ENCODE peak calls at places on chromosomes 12 and 14, in four cellular contexts. D is A549, Q is HepG2, Z is H1. N is an unnamed sample.

GRCh38 chr12:91307957-91308705 is 125.5 kb upstream of the DCN start:
- DNase-seq in D (no peak), Q (no peak), Z (no peak), N (no peak)

GRCh38 chr12:5580911-5581488 is 149.1 kb downstream of the NTF3 start:
- DNase-seq in D (no peak), Q (no peak), Z (no peak), N (no peak)

GRCh38 chr14:43022094-43022800 is 1415.6 kb downstream of the LRFN5 start:
- DNase-seq in D (no peak), Q (no peak), Z (no peak), N (no peak)

GRCh38 chr12:14418526-14418925 is 53.0 kb downstream of the ATF7IP start:
- DNase-seq in D (no peak), Q (no peak), Z (no peak), N (no peak)

GRCh38 chr12:18754118-18754707 is 16.3 kb downstream of the CAPZA3 start:
- DNase-seq in D (no peak), Q (no peak), Z (no peak), N (no peak)

GRCh38 chr14:97218713-97219355 is 421.7 kb downstream of the VRK1 start:
- DNase-seq in D (no peak), Q (no peak), Z (peak; percentile 25), N (no peak)

GRCh38 chr14:90491868-90492560 is 95.2 kb downstream of the CALM1 start:
- DNase-seq in D (no peak), Q (no peak), Z (no peak), N (no peak)

GRCh38 chr12:2609020-2609419 is 185.8 kb upstream of the FKBP4 start:
- DNase-seq in D (no peak), Q (no peak), Z (no peak), N (no peak)

GRCh38 chr14:99262977-99263448 is 9.0 kb downstream of the BCL11B start:
- DNase-seq in D (no peak), Q (no peak), Z (no peak), N (no peak)

GRCh38 chr12:75706786-75707605 is 195.6 kb upstream of the KRR1 start:
- DNase-seq in D (no peak), Q (no peak), Z (no peak), N (peak; percentile 67)

GRCh38 chr14:41749425-41749824 is 142.7 kb downstream of the LRFN5 start:
- DNase-seq in D (no peak), Q (peak; percentile 23), Z (no peak), N (no peak)

GRCh38 chr12:93107943-93108342 is 178.8 kb upstream of the EEA1 start:
- DNase-seq in D (no peak), Q (no peak), Z (no peak), N (no peak)

GRCh38 chr14:101497910-101498860 is 63.1 kb upstream of the DIO3 start:
- DNase-seq in D (no peak), Q (no peak), Z (no peak), N (no peak)

GRCh38 chr14:86257973-86258372 is 728.0 kb downstream of the FLRT2 start:
- DNase-seq in D (no peak), Q (no peak), Z (no peak), N (no peak)

GRCh38 chr12:45192041-45192695 is 23.7 kb upstream of the ANO6 start:
- DNase-seq in D (peak; percentile 62), Q (peak; percentile 94), Z (no peak), N (peak; percentile 48)

GRCh38 chr14:73744874-73745529 is 30.8 kb upstream of the PNMA1 start:
- DNase-seq in D (no peak), Q (no peak), Z (no peak), N (no peak)

GRCh38 chr14:44893535-44893934 is 68.2 kb downstream of the KLHL28 start:
- DNase-seq in D (no peak), Q (no peak), Z (no peak), N (no peak)

GRCh38 chr14:55440385-55440784 is at the start of gene TBPL2:
- DNase-seq in D (no peak), Q (no peak), Z (peak; percentile 62), N (no peak)

GRCh38 chr12:132427177-132427725 is 62.7 kb upstream of the FBRSL1 start:
- DNase-seq in D (no peak), Q (no peak), Z (no peak), N (no peak)

GRCh38 chr12:101619868-101620761 is 25.3 kb downstream of the MYBPC1 start:
- DNase-seq in D (no peak), Q (no peak), Z (no peak), N (no peak)

GRCh38 chr14:50403433-50403832 is 6.8 kb upstream of the CDKL1 start:
- DNase-seq in D (no peak), Q (no peak), Z (no peak), N (no peak)

GRCh38 chr12:104669851-104670337 is 213.1 kb downstream of the CHST11 start:
- DNase-seq in D (no peak), Q (no peak), Z (no peak), N (no peak)

GRCh38 chr12:107503851-107504502 is 181.6 kb upstream of the PWP1 start:
- DNase-seq in D (no peak), Q (no peak), Z (no peak), N (no peak)

GRCh38 chr12:56358836-56359532 is 923 bp downstream of the STAT2 start:
- DNase-seq in D (no peak), Q (no peak), Z (no peak), N (no peak)

GRCh38 chr14:23086565-23086964 is 8.4 kb downstream of the ACIN1 start:
- DNase-seq in D (no peak), Q (no peak), Z (no peak), N (no peak)

GRCh38 chr12:128807161-128807724 is 16.5 kb downstream of the SLC15A4 start:
- DNase-seq in D (no peak), Q (no peak), Z (no peak), N (no peak)

GRCh38 chr12:50024804-50025186 is 499 bp downstream of the RACGAP1 start:
- DNase-seq in D (no peak), Q (no peak), Z (no peak), N (no peak)

GRCh38 chr14:53006931-53007330 is 56.1 kb upstream of the FERMT2 start:
- DNase-seq in D (no peak), Q (no peak), Z (no peak), N (no peak)

GRCh38 chr14:37376944-37377609 is 179.3 kb downstream of the MIPOL1 start:
- DNase-seq in D (no peak), Q (no peak), Z (no peak), N (no peak)

GRCh38 chr14:89563503-89563902 is 146.5 kb upstream of the FOXN3 start:
- DNase-seq in D (no peak), Q (no peak), Z (no peak), N (no peak)

GRCh38 chr14:89400529-89400928 is 16.5 kb downstream of the FOXN3 start:
- DNase-seq in D (no peak), Q (no peak), Z (no peak), N (no peak)

GRCh38 chr12:131755305-131756113 is 44.6 kb downstream of the SFSWAP start:
- DNase-seq in D (peak; percentile 42), Q (peak; percentile 61), Z (no peak), N (peak; percentile 48)

GRCh38 chr14:88005050-88005481 is at the start of gene GPR65:
- DNase-seq in D (no peak), Q (no peak), Z (no peak), N (no peak)
- TF ChIP-seq PHF8 in D (no peak), Q (no peak), Z (no peak), N (no peak)

DNA sequence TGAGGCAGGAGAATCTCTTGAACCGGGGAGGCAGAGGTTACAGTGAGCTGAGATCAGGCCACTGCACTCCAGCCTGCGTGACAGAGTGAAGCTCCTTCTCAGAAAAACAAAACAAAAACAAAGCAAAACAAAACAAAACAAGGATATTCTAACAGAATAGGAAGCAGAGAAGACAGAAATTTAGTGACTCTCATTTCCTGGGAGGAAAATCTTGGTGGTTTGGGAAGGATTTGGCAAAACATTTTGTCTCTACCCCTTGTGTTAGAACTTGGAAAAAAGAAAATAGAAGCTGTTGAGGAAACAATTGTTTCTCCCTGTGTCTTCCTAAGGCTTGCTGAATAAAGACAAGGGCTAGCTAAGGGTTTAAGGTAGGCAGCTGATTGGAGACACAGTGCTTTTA is 79.7 kb upstream of the PTPRR start:
- DNase-seq in D (no peak), Q (no peak), Z (no peak), N (no peak)
- TF ChIP-seq PHF8 in D (no peak), Q (no peak), Z (no peak), N (no peak)

DNA sequence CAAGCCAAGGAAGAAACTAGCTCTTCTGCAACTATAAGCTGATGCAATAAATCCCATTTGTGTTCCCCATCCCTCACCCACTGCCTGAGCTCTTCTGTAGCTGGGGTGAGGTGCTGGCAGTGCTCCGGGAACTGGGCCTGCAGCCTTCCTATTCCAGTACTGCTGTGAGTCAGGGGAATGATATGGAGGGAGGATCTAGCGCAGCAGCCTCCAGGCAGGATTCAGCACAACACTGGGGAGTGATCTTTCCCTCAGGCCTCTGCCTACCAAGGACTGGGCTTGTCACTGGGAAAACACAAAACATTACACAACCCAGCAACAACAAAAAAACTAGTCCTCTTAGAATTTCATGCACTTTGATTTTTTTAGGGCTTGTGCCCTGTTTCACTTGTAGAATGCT is 58.7 kb downstream of the ST8SIA1 start:
- DNase-seq in D (peak; percentile 13), Q (no peak), Z (peak; percentile 31), N (no peak)
- TF ChIP-seq PHF8 in D (no peak), Q (no peak), Z (no peak), N (no peak)

GRCh38 chr14:54312166-54312801 is 84.5 kb upstream of the CDKN3 start:
- DNase-seq in D (peak; percentile 24), Q (no peak), Z (no peak), N (no peak)
- TF ChIP-seq PHF8 in D (no peak), Q (no peak), Z (no peak), N (no peak)

DNA sequence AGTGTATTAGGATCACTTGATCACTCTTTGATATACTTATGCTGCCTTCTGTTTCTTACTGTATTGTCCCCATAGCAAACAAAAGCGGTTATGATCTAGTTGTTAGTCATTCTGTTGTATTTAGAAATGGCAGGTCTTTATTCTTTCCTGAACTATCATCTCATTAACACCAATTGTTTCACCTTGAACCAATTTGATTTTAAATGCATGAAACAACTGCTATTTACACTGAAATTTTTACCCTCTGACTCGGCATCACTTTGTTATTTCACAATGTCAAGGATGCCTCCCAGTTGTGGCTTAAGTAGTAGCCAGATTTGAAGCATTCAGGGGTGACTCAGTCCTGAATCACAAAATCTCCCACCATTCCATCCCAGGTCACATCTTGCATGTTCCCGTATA is 303.5 kb downstream of the EGLN3 start:
- DNase-seq in D (no peak), Q (no peak), Z (peak; percentile 15), N (no peak)
- TF ChIP-seq PHF8 in D (no peak), Q (no peak), Z (no peak), N (no peak)

GRCh38 chr12:19972325-19973288 is 395.7 kb upstream of the PDE3A start:
- DNase-seq in D (no peak), Q (no peak), Z (no peak), N (no peak)
- TF ChIP-seq PHF8 in D (no peak), Q (no peak), Z (no peak), N (no peak)

GRCh38 chr14:74959596-74960180 is 4.3 kb upstream of the PGF start:
- DNase-seq in D (no peak), Q (no peak), Z (no peak), N (no peak)
- TF ChIP-seq PHF8 in D (no peak), Q (no peak), Z (no peak), N (no peak)

N was measured in K562.